ENCODE peak calls at places on chromosomes 13 and 19, in seven cellular contexts. U is stomach, H is A549, E is ovary, O is tibial nerve, I is SK-N-SH, X is sigmoid colon. S is an unnamed sample. For H3K9me3, the result is how much of the 10 kb centered on the place peaks cover.

GRCh38 chr13:27599845-27600553 is 20.3 kb downstream of the LNX2 start:
- DNase-seq in H (no peak), X (no peak), I (peak), O (no peak), U (peak), E (no peak), S (no peak)

GRCh38 chr13:114149774-114150740 is 17.6 kb upstream of the RASA3 start:
- DNase-seq in U (no peak), H (no peak), I (no peak), E (no peak), X (no peak), O (no peak), S (no peak)

GRCh38 chr19:15379996-15380647 is 535 bp upstream of the AKAP8 start:
- DNase-seq in E (no peak), H (peak), I (no peak), U (peak), O (no peak), X (peak), S (peak)

GRCh38 chr19:18649371-18650047 is 12.7 kb downstream of the KLHL26 start:
- DNase-seq in U (no peak), H (no peak), E (peak), X (peak), I (no peak), O (peak), S (peak)

GRCh38 chr19:39498262-39499081 is at the start of gene DLL3:
- DNase-seq in H (no peak), O (no peak), X (no peak), I (peak), U (no peak), E (no peak), S (no peak)

GRCh38 chr19:58034476-58034790 is 608 bp downstream of the ZSCAN1 start:
- DNase-seq in X (no peak), I (peak), U (no peak), O (no peak), H (no peak), E (no peak), S (no peak)

GRCh38 chr19:17209126-17210036 is 5.8 kb upstream of the USE1 start:
- DNase-seq in O (no peak), U (peak), I (peak), H (peak), X (no peak), E (no peak), S (peak)

GRCh38 chr19:16347706-16348105 is 23.1 kb downstream of the KLF2 start:
- DNase-seq in E (no peak), X (no peak), I (no peak), U (no peak), H (no peak), O (no peak), S (no peak)

GRCh38 chr13:26880741-26881140 is 120.2 kb upstream of the GPR12 start:
- DNase-seq in H (no peak), U (no peak), O (no peak), X (no peak), E (no peak), I (no peak), S (no peak)

GRCh38 chr19:29887498-29887897 is 54.5 kb upstream of the URI1 start:
- DNase-seq in O (no peak), X (peak), H (no peak), E (no peak), I (peak), U (peak), S (no peak)

GRCh38 chr13:27088619-27089018 is 83.0 kb downstream of the USP12 start:
- DNase-seq in U (no peak), H (no peak), X (no peak), I (no peak), O (no peak), E (no peak), S (no peak)

GRCh38 chr19:4108767-4109625 is 14.9 kb downstream of the MAP2K2 start:
- DNase-seq in E (no peak), U (peak), H (no peak), I (no peak), O (no peak), X (no peak), S (peak)

GRCh38 chr13:23754506-23754905 is 134.7 kb downstream of the MIPEP start:
- DNase-seq in I (no peak), U (no peak), H (no peak), X (no peak), O (no peak), E (peak), S (no peak)

GRCh38 chr13:94343243-94343585 is 136.3 kb downstream of the DCT start:
- DNase-seq in X (no peak), H (no peak), E (no peak), I (no peak), U (no peak), O (no peak), S (no peak)

GRCh38 chr13:68176486-68176885 is 946.4 kb upstream of the PCDH9 start:
- DNase-seq in I (no peak), U (no peak), O (no peak), H (no peak), X (no peak), E (no peak), S (no peak)

GRCh38 chr13:43305416-43305815 is 282.0 kb downstream of the DNAJC15 start:
- DNase-seq in O (no peak), U (no peak), H (no peak), I (no peak), X (no peak), E (no peak), S (no peak)

GRCh38 chr13:82963466-82963865 is 918.8 kb downstream of the SLITRK1 start:
- DNase-seq in H (no peak), X (no peak), E (no peak), I (no peak), O (no peak), U (no peak), S (no peak)

GRCh38 chr19:35310811-35311465 is 18.0 kb upstream of the CD22 start:
- DNase-seq in E (no peak), H (no peak), X (no peak), O (no peak), I (no peak), U (no peak), S (no peak)

GRCh38 chr19:18605546-18606280 is 886 bp downstream of the CRLF1 start:
- DNase-seq in H (no peak), I (peak), O (no peak), U (no peak), X (no peak), E (no peak), S (no peak)

GRCh38 chr19:48961673-48962028 is 3.5 kb upstream of the FTL start:
- DNase-seq in O (no peak), E (no peak), U (no peak), I (no peak), X (no peak), H (no peak), S (no peak)

GRCh38 chr13:44693156-44693826 is 117.2 kb upstream of the TSC22D1 start:
- DNase-seq in H (no peak), I (no peak), E (no peak), X (no peak), U (no peak), O (no peak), S (no peak)

GRCh38 chr19:39684283-39684682 is 20.0 kb upstream of the LGALS14 start:
- DNase-seq in U (no peak), E (no peak), I (no peak), H (no peak), O (no peak), X (no peak), S (no peak)

GRCh38 chr13:25462301-25463125 is 90.7 kb downstream of the ATP8A2 start:
- DNase-seq in H (no peak), O (no peak), E (no peak), X (no peak), I (no peak), U (no peak), S (no peak)

GRCh38 chr13:75418997-75419396 is 63.0 kb downstream of the TBC1D4 start:
- DNase-seq in U (no peak), E (no peak), O (no peak), X (no peak), I (no peak), H (no peak), S (no peak)

GRCh38 chr19:27964165-27964564 is 1248.8 kb downstream of the UQCRFS1 start:
- DNase-seq in X (no peak), E (no peak), O (no peak), U (no peak), I (no peak), H (no peak), S (no peak)

GRCh38 chr19:17645339-17645963 is 42.7 kb downstream of the UNC13A start:
- DNase-seq in I (no peak), O (no peak), E (no peak), H (no peak), X (no peak), U (no peak), S (no peak)

DNA sequence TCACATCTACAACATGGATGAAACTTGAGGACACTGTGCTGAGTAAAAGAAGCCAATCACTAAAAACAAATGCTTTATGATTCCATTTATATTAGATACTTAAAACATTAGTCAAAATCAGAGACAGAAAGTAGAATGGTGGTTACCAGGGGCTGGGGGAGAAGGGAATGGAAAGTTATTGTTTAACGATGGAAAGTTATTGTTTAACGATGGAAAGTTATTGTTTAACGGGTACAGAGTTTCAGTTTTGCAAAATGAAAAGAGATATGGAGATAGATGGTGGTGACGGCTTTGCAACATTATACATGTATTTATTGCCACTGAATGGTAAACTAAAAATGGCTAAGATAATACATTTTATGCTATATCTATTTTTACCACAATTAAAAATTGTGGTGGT is 160.6 kb downstream of the TUBA3C start:
- DNase-seq in O (no peak), H (no peak), I (no peak), U (no peak), E (no peak), X (no peak), S (no peak)
- H3K9me3 ChIP-seq in O (under half), H (under half), I (under half), U (under half), E (under half), X (under half), S (under half)

DNA sequence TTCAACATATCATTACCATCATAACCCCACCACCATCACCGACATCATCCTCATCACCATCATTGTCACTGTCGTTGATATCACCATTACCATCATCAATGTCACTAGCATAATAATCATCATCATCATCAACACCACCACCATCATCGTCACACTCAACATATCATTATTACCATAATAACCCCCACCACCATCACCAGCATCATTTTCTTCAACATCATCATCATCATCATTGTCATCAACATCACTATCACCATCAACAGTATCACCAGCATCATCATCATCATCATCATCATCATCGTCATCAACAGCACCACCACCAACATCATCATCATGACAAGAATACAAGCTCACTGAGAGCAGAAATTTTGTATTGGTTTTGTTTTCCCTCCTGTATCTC is 83.8 kb downstream of the MBD3L1 start:
- DNase-seq in E (no peak), U (no peak), O (no peak), H (no peak), I (no peak), X (no peak), S (no peak)
- TF ChIP-seq EP300 in E (no peak), U (no peak), O (no peak), H (no peak), I (no peak), X (no peak), S (no peak)

GRCh38 chr19:12272386-12272785 is 22.3 kb downstream of the ZNF44 start:
- DNase-seq in O (no peak), H (no peak), I (no peak), X (no peak), U (no peak), E (no peak), S (no peak)

GRCh38 chr19:12278713-12279112 is 16.0 kb downstream of the ZNF44 start:
- DNase-seq in U (no peak), O (no peak), X (no peak), H (no peak), E (no peak), I (no peak), S (no peak)

GRCh38 chr19:12270854-12271253 is 23.8 kb downstream of the ZNF44 start:
- DNase-seq in E (no peak), H (no peak), U (no peak), O (no peak), I (no peak), X (no peak), S (no peak)

DNA sequence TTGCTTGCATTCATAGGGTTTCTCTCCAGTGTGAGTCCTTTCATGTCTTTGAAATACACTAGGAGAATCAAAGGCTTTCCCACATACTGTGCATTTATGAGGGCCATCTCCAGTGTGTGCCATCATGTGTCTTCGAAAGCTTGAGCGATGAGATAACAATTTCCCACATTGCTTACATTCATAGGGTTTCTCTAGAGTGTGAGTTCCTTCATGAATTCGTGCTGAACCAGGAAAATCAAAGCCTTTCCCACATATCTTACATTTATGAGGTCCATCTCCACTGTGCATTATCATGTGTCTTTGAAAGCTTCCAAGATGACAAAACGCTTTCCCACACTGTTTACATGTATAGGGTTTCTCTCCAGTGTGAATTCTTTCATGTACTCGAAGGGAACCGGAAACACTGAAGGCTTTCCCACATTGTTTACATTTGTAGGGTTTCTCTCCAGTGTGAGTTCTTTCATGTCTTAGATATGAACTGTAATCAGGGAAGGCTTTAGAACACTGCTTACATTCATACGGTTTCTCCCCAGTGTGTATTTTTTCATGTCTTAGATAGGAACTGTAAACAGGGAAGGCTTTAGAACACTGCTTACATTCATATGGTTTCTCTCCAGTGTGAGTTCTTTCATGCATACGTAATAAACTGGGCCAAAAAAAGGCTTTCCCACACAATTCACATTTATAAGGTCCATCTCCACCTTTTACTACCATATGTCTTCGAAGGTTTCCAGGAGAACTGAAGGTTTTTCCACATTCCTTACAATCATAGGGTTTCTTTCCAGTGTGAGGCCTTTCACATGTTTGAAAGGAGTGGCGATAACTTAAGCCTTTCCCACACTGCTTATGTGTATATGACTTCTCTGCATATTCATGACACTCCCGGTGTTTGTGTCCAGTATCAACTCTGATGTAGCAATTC is 21.4 kb downstream of the ZNF44 start:
- DNase-seq in U (no peak), O (no peak), H (no peak), I (no peak), X (no peak), E (no peak), S (no peak)
- H3K9me3 ChIP-seq in U (half or more), O (under half), H (under half), I (under half), X (under half), E (under half), S (half or more)

DNA sequence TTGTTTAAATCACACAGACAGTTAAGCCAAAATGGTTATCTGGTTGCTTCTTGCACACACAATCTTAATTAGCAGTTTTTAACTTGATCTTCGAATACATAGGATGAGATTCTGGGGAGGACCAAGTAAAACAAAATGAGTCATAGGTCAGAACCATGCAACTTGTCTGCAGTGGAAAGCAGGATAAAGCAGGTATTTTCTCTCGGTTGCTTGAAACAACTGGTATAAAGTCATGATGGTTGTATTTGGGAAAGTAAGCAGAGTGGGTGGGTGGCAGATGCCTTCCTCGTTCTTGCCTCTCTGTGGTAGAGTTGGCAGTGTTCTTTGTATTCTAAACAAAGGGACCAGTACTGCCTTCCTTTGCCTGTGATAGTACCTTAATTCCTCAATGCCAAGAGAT is 167.0 kb downstream of the COG6 start:
- DNase-seq in X (no peak), H (no peak), E (no peak), I (no peak), U (no peak), O (no peak), S (no peak)
- TF ChIP-seq EP300 in X (no peak), H (no peak), E (no peak), I (no peak), U (no peak), O (no peak), S (no peak)

GRCh38 chr13:111880185-111880584 is 186.8 kb upstream of the SOX1 start:
- DNase-seq in U (no peak), X (no peak), O (no peak), I (no peak), E (no peak), H (no peak), S (no peak)

GRCh38 chr13:111882351-111882750 is 184.6 kb upstream of the SOX1 start:
- DNase-seq in E (no peak), U (no peak), H (no peak), X (no peak), I (no peak), O (no peak), S (no peak)

GRCh38 chr13:111881700-111882099 is 185.2 kb upstream of the SOX1 start:
- DNase-seq in X (no peak), H (no peak), O (no peak), I (no peak), U (no peak), E (no peak), S (no peak)

GRCh38 chr13:111877906-111878305 is 189.0 kb upstream of the SOX1 start:
- DNase-seq in H (no peak), O (no peak), U (no peak), X (no peak), E (no peak), I (no peak), S (no peak)

DNA sequence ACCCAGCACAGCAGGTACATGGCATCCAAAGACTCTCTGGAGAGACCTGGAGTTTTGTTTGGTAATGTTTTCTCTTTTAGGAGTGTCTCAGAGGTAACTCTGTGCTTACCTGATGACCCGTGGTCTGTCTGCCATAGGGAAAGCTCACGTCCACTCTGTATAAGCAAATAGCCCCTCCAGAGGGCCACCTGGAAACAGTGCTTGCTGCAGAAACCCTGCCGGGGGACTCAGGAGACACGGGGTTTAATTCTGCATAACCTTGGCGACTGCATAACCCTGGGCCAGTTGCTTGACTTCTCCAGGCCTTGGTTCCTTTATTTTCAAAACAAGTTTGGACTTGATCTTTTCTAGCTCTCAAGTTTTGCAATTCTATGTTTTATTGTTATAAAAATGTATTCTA is 187.2 kb upstream of the SOX1 start:
- DNase-seq in U (no peak), O (no peak), I (no peak), H (no peak), X (no peak), E (no peak), S (no peak)
- H3K9me3 ChIP-seq in U (under half), O (under half), I (under half), H (under half), X (under half), E (under half), S (under half)

S was measured in transverse colon.